ENCODE peak calls at places on chromosome 10, in seven cellular contexts. One of them, this sample, is unnamed.
A peak's percentile ranks its signal among the peaks of the same experiment; 100 is the strongest.

GRCh38 chr10:5812283-5813090 is 747 bp downstream of the GDI2 start:
- DNase-seq in fibroblast of lung: peak; percentile 9
- DNase-seq in lung: peak; percentile 49
- DNase-seq in A549: peak; percentile 36
- DNase-seq in MM.1S: peak; percentile 44
- DNase-seq in CD4-positive, alpha-beta T cell: peak; percentile 25
- DNase-seq in AG04450: no peak
- DNase-seq in this sample: peak; percentile 34

GRCh38 chr10:116044722-116045374 is 228.2 kb downstream of the GFRA1 start:
- DNase-seq in A549: no peak
- DNase-seq in MM.1S: no peak
- DNase-seq in lung: no peak
- DNase-seq in AG04450: no peak
- DNase-seq in fibroblast of lung: peak; percentile 51
- DNase-seq in CD4-positive, alpha-beta T cell: no peak
- DNase-seq in this sample: no peak

GRCh38 chr10:69224862-69225657 is 4.9 kb downstream of the HKDC1 start:
- DNase-seq in MM.1S: peak; percentile 37
- DNase-seq in AG04450: no peak
- DNase-seq in lung: no peak
- DNase-seq in A549: no peak
- DNase-seq in CD4-positive, alpha-beta T cell: no peak
- DNase-seq in fibroblast of lung: no peak
- DNase-seq in this sample: no peak

GRCh38 chr10:117445992-117446391 is 70.8 kb upstream of the PDZD8 start:
- DNase-seq in AG04450: no peak
- DNase-seq in A549: no peak
- DNase-seq in fibroblast of lung: no peak
- DNase-seq in MM.1S: no peak
- DNase-seq in CD4-positive, alpha-beta T cell: no peak
- DNase-seq in lung: no peak
- DNase-seq in this sample: no peak

GRCh38 chr10:8238989-8239388 is 184.5 kb downstream of the GATA3 start:
- DNase-seq in fibroblast of lung: no peak
- DNase-seq in CD4-positive, alpha-beta T cell: no peak
- DNase-seq in AG04450: no peak
- DNase-seq in lung: no peak
- DNase-seq in A549: no peak
- DNase-seq in MM.1S: no peak
- DNase-seq in this sample: no peak

GRCh38 chr10:97584060-97584797 is at the start of gene HOGA1:
- DNase-seq in A549: peak; percentile 93
- DNase-seq in lung: peak; percentile 58
- DNase-seq in fibroblast of lung: peak; percentile 72
- DNase-seq in MM.1S: no peak
- DNase-seq in CD4-positive, alpha-beta T cell: no peak
- DNase-seq in AG04450: no peak
- DNase-seq in this sample: peak; percentile 45

GRCh38 chr10:43692051-43692825 is 43.6 kb upstream of the ZNF32 start:
- DNase-seq in CD4-positive, alpha-beta T cell: no peak
- DNase-seq in AG04450: no peak
- DNase-seq in lung: no peak
- DNase-seq in fibroblast of lung: peak; percentile 50
- DNase-seq in A549: no peak
- DNase-seq in MM.1S: no peak
- DNase-seq in this sample: peak; percentile 42

GRCh38 chr10:71981024-71981867 is 17.1 kb downstream of the CHST3 start:
- DNase-seq in fibroblast of lung: peak; percentile 82
- DNase-seq in AG04450: no peak
- DNase-seq in MM.1S: no peak
- DNase-seq in A549: no peak
- DNase-seq in lung: no peak
- DNase-seq in CD4-positive, alpha-beta T cell: no peak
- DNase-seq in this sample: peak; percentile 71

GRCh38 chr10:120945801-120946302 is 94.7 kb downstream of the WDR11 start:
- DNase-seq in fibroblast of lung: peak; percentile 61
- DNase-seq in MM.1S: no peak
- DNase-seq in CD4-positive, alpha-beta T cell: no peak
- DNase-seq in lung: no peak
- DNase-seq in AG04450: no peak
- DNase-seq in A549: no peak
- DNase-seq in this sample: peak; percentile 85

GRCh38 chr10:92914478-92915066 is 66.3 kb downstream of the EXOC6 start:
- DNase-seq in CD4-positive, alpha-beta T cell: peak; percentile 24
- DNase-seq in fibroblast of lung: peak; percentile 33
- DNase-seq in AG04450: peak; percentile 7
- DNase-seq in MM.1S: peak; percentile 60
- DNase-seq in A549: peak; percentile 53
- DNase-seq in lung: peak; percentile 38
- DNase-seq in this sample: no peak

GRCh38 chr10:16904619-16905018 is 87.4 kb upstream of the RSU1 start:
- DNase-seq in CD4-positive, alpha-beta T cell: no peak
- DNase-seq in MM.1S: no peak
- DNase-seq in AG04450: peak; percentile 8
- DNase-seq in A549: no peak
- DNase-seq in fibroblast of lung: peak; percentile 94
- DNase-seq in lung: no peak
- DNase-seq in this sample: no peak

GRCh38 chr10:70753841-70754621 is 31.1 kb downstream of the TBATA start:
- DNase-seq in AG04450: no peak
- DNase-seq in fibroblast of lung: peak; percentile 73
- DNase-seq in A549: no peak
- DNase-seq in lung: no peak
- DNase-seq in MM.1S: no peak
- DNase-seq in CD4-positive, alpha-beta T cell: no peak
- DNase-seq in this sample: no peak

GRCh38 chr10:36608866-36609265 is 516.5 kb upstream of the ANKRD30A start:
- DNase-seq in lung: no peak
- DNase-seq in MM.1S: no peak
- DNase-seq in AG04450: no peak
- DNase-seq in A549: no peak
- DNase-seq in CD4-positive, alpha-beta T cell: no peak
- DNase-seq in fibroblast of lung: peak; percentile 36
- DNase-seq in this sample: no peak

GRCh38 chr10:12445701-12446334 is 96.5 kb downstream of the CAMK1D start:
- DNase-seq in lung: no peak
- DNase-seq in AG04450: no peak
- DNase-seq in A549: no peak
- DNase-seq in MM.1S: no peak
- DNase-seq in CD4-positive, alpha-beta T cell: no peak
- DNase-seq in fibroblast of lung: no peak
- DNase-seq in this sample: no peak

GRCh38 chr10:12444981-12445700 is 95.8 kb downstream of the CAMK1D start:
- DNase-seq in A549: no peak
- DNase-seq in AG04450: no peak
- DNase-seq in fibroblast of lung: no peak
- DNase-seq in lung: no peak
- DNase-seq in CD4-positive, alpha-beta T cell: no peak
- DNase-seq in MM.1S: no peak
- DNase-seq in this sample: no peak

GRCh38 chr10:12443026-12443425 is 93.7 kb downstream of the CAMK1D start:
- DNase-seq in AG04450: no peak
- DNase-seq in CD4-positive, alpha-beta T cell: no peak
- DNase-seq in fibroblast of lung: no peak
- DNase-seq in A549: no peak
- DNase-seq in MM.1S: no peak
- DNase-seq in lung: no peak
- DNase-seq in this sample: no peak

GRCh38 chr10:12448340-12448728 is 99.0 kb downstream of the CAMK1D start:
- DNase-seq in lung: no peak
- DNase-seq in MM.1S: no peak
- DNase-seq in CD4-positive, alpha-beta T cell: no peak
- DNase-seq in fibroblast of lung: no peak
- DNase-seq in AG04450: no peak
- DNase-seq in A549: no peak
- DNase-seq in this sample: no peak

GRCh38 chr10:12448729-12449391 is 99.5 kb downstream of the CAMK1D start:
- DNase-seq in AG04450: peak; percentile 69
- DNase-seq in lung: peak; percentile 46
- DNase-seq in A549: peak; percentile 72
- DNase-seq in CD4-positive, alpha-beta T cell: peak; percentile 53
- DNase-seq in MM.1S: peak; percentile 73
- DNase-seq in fibroblast of lung: peak; percentile 97
- DNase-seq in this sample: no peak
- H3K27ac ChIP-seq in AG04450: peak overlapping the region; percentile 92
- H3K27ac ChIP-seq in lung: no peak overlapping the region
- H3K27ac ChIP-seq in A549: peak overlapping the region; percentile 84
- H3K27ac ChIP-seq in CD4-positive, alpha-beta T cell: peak overlapping the region; percentile 58
- H3K27ac ChIP-seq in MM.1S: peak overlapping the region; percentile 70
- H3K27ac ChIP-seq in fibroblast of lung: peak overlapping the region; percentile 48
- H3K27ac ChIP-seq in this sample: no peak overlapping the region

GRCh38 chr10:132337019-132337418 is 5.0 kb downstream of the LRRC27 start:
- DNase-seq in A549: no peak
- DNase-seq in lung: no peak
- DNase-seq in fibroblast of lung: peak; percentile 43
- DNase-seq in AG04450: no peak
- DNase-seq in CD4-positive, alpha-beta T cell: no peak
- DNase-seq in MM.1S: peak; percentile 10
- DNase-seq in this sample: no peak

GRCh38 chr10:132334883-132335188 is 2.8 kb downstream of the LRRC27 start:
- DNase-seq in fibroblast of lung: no peak
- DNase-seq in A549: no peak
- DNase-seq in lung: no peak
- DNase-seq in AG04450: no peak
- DNase-seq in CD4-positive, alpha-beta T cell: no peak
- DNase-seq in MM.1S: no peak
- DNase-seq in this sample: no peak

GRCh38 chr10:132338876-132339275 is 6.9 kb downstream of the LRRC27 start:
- DNase-seq in MM.1S: no peak
- DNase-seq in fibroblast of lung: no peak
- DNase-seq in A549: no peak
- DNase-seq in lung: no peak
- DNase-seq in AG04450: no peak
- DNase-seq in CD4-positive, alpha-beta T cell: no peak
- DNase-seq in this sample: no peak

GRCh38 chr10:132335189-132336063 is 3.4 kb downstream of the LRRC27 start:
- DNase-seq in A549: no peak
- DNase-seq in AG04450: no peak
- DNase-seq in fibroblast of lung: no peak
- DNase-seq in lung: peak; percentile 83
- DNase-seq in MM.1S: no peak
- DNase-seq in CD4-positive, alpha-beta T cell: no peak
- DNase-seq in this sample: peak; percentile 51

GRCh38 chr10:132336064-132336746 is 4.2 kb downstream of the LRRC27 start:
- DNase-seq in CD4-positive, alpha-beta T cell: no peak
- DNase-seq in fibroblast of lung: no peak
- DNase-seq in MM.1S: no peak
- DNase-seq in lung: no peak
- DNase-seq in A549: no peak
- DNase-seq in AG04450: no peak
- DNase-seq in this sample: no peak
- H3K27ac ChIP-seq in CD4-positive, alpha-beta T cell: no peak overlapping the region
- H3K27ac ChIP-seq in fibroblast of lung: no peak overlapping the region
- H3K27ac ChIP-seq in MM.1S: no peak overlapping the region
- H3K27ac ChIP-seq in lung: no peak overlapping the region
- H3K27ac ChIP-seq in A549: no peak overlapping the region
- H3K27ac ChIP-seq in AG04450: no peak overlapping the region
- H3K27ac ChIP-seq in this sample: no peak overlapping the region

DNA sequence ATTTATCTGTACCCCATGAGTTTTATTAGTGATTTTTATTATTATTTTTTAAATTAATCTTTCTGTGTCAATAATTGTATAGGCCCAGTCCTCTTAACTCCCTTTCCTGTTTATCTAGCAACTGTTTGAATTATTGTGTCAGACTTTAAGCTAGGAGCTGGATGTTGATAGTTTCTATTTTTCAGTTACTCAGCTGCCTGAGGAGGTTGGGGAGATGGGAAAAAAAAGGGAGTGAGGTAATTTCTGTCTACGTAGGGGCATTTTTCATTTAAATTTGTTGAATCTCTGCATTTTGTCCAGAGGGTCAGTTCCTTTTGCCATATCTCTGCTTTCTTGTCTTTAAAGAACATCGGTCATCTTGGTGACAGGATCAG is 5.0 kb upstream of the ZNF518A start:
- DNase-seq in AG04450: no peak
- DNase-seq in A549: no peak
- DNase-seq in CD4-positive, alpha-beta T cell: no peak
- DNase-seq in MM.1S: no peak
- DNase-seq in fibroblast of lung: no peak
- DNase-seq in lung: no peak
- DNase-seq in this sample: no peak
- H3K27ac ChIP-seq in AG04450: no peak overlapping the region
- H3K27ac ChIP-seq in A549: peak overlapping the region; percentile 89
- H3K27ac ChIP-seq in CD4-positive, alpha-beta T cell: no peak overlapping the region
- H3K27ac ChIP-seq in MM.1S: peak overlapping the region; percentile 50
- H3K27ac ChIP-seq in fibroblast of lung: no peak overlapping the region
- H3K27ac ChIP-seq in lung: no peak overlapping the region
- H3K27ac ChIP-seq in this sample: no peak overlapping the region

GRCh38 chr10:127035827-127036226 is 130.6 kb downstream of the DOCK1 start:
- DNase-seq in lung: no peak
- DNase-seq in CD4-positive, alpha-beta T cell: no peak
- DNase-seq in A549: no peak
- DNase-seq in MM.1S: no peak
- DNase-seq in fibroblast of lung: no peak
- DNase-seq in AG04450: no peak
- DNase-seq in this sample: no peak

GRCh38 chr10:127033116-127033515 is 127.9 kb downstream of the DOCK1 start:
- DNase-seq in fibroblast of lung: no peak
- DNase-seq in AG04450: no peak
- DNase-seq in A549: no peak
- DNase-seq in CD4-positive, alpha-beta T cell: no peak
- DNase-seq in lung: no peak
- DNase-seq in MM.1S: no peak
- DNase-seq in this sample: no peak

GRCh38 chr10:127034790-127035189 is 129.6 kb downstream of the DOCK1 start:
- DNase-seq in AG04450: no peak
- DNase-seq in fibroblast of lung: no peak
- DNase-seq in lung: no peak
- DNase-seq in A549: no peak
- DNase-seq in CD4-positive, alpha-beta T cell: no peak
- DNase-seq in MM.1S: no peak
- DNase-seq in this sample: no peak

GRCh38 chr10:127033569-127034175 is 128.4 kb downstream of the DOCK1 start:
- DNase-seq in AG04450: no peak
- DNase-seq in lung: no peak
- DNase-seq in fibroblast of lung: no peak
- DNase-seq in A549: no peak
- DNase-seq in MM.1S: no peak
- DNase-seq in CD4-positive, alpha-beta T cell: no peak
- DNase-seq in this sample: no peak

GRCh38 chr10:127034224-127034623 is 129.0 kb downstream of the DOCK1 start:
- DNase-seq in CD4-positive, alpha-beta T cell: no peak
- DNase-seq in AG04450: no peak
- DNase-seq in fibroblast of lung: no peak
- DNase-seq in lung: no peak
- DNase-seq in A549: no peak
- DNase-seq in MM.1S: no peak
- DNase-seq in this sample: no peak
- H3K27ac ChIP-seq in CD4-positive, alpha-beta T cell: no peak overlapping the region
- H3K27ac ChIP-seq in AG04450: no peak overlapping the region
- H3K27ac ChIP-seq in fibroblast of lung: no peak overlapping the region
- H3K27ac ChIP-seq in lung: no peak overlapping the region
- H3K27ac ChIP-seq in A549: no peak overlapping the region
- H3K27ac ChIP-seq in MM.1S: no peak overlapping the region
- H3K27ac ChIP-seq in this sample: no peak overlapping the region

DNA sequence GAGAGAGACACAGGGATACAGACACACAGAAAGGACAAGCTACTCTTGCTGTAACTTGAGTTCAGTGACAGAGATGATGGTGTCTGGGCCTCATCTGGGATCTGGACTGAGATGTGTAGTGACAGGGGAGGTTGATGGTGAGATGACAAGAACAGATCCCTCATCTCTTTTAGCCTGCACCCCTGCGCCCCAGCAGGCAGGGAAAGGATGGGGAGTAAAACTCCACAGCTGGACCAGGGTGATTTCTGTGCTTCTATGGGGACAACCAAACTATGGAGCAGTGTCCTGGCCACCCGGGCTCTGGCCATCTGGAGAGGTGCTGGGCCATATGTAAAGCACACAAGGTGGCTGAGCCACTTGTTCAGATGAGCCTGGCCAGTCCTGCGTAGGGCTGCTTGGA is 4.5 kb upstream of the LRRC18 start:
- DNase-seq in MM.1S: no peak
- DNase-seq in lung: no peak
- DNase-seq in CD4-positive, alpha-beta T cell: no peak
- DNase-seq in A549: no peak
- DNase-seq in AG04450: no peak
- DNase-seq in fibroblast of lung: no peak
- DNase-seq in this sample: no peak
- H3K27ac ChIP-seq in MM.1S: no peak overlapping the region
- H3K27ac ChIP-seq in lung: no peak overlapping the region
- H3K27ac ChIP-seq in CD4-positive, alpha-beta T cell: no peak overlapping the region
- H3K27ac ChIP-seq in A549: no peak overlapping the region
- H3K27ac ChIP-seq in AG04450: no peak overlapping the region
- H3K27ac ChIP-seq in fibroblast of lung: no peak overlapping the region
- H3K27ac ChIP-seq in this sample: no peak overlapping the region

This sample was measured in substantia nigra.